ENCODE peak calls at places on chromosomes 4 and X, in ten cellular contexts. Y is GM23248; X is NCI-H345; I is nucleus accumbens; P is tibial nerve; S is NCI-H2081; D is midbrain; K is psoas muscle; A is CD8-positive, alpha-beta memory T cell; B is stromal cell of bone marrow. H is an unnamed sample.
A peak's percentile ranks its signal among the peaks of the same experiment; 100 is the strongest.

GRCh38 chr4:93515208-93515607 is 313.3 kb upstream of the ATOH1 start:
- DNase-seq in Y (no peak), X (no peak), I (no peak), P (no peak), S (no peak), D (no peak), K (no peak), A (no peak), B (no peak), H (no peak)

GRCh38 chr4:1593038-1593417 is 91.1 kb downstream of the FAM53A start:
- DNase-seq in Y (no peak), X (no peak), I (no peak), P (no peak), S (no peak), D (no peak), K (peak; percentile 39), A (no peak), B (no peak), H (no peak)

GRCh38 chrX:105823092-105823454 is 734 bp downstream of the NRK start:
- DNase-seq in Y (no peak), X (no peak), I (no peak), P (no peak), S (no peak), D (no peak), K (no peak), A (no peak), B (no peak), H (no peak)

GRCh38 chr4:139419388-139419914 is 34.5 kb upstream of the RAB33B start:
- DNase-seq in Y (peak; percentile 72), X (no peak), I (no peak), P (peak; percentile 74), S (peak; percentile 0), D (peak; percentile 19), K (no peak), A (no peak), B (no peak), H (peak; percentile 9)

GRCh38 chrX:10199212-10199611 is 42.4 kb downstream of the CLCN4 start:
- DNase-seq in Y (peak; percentile 19), X (no peak), I (no peak), P (peak; percentile 45), S (no peak), D (no peak), K (peak; percentile 65), A (no peak), B (no peak), H (no peak)

GRCh38 chr4:55654131-55654530 is 18.0 kb upstream of the NMU start:
- DNase-seq in Y (no peak), X (no peak), I (no peak), P (no peak), S (no peak), D (no peak), K (no peak), A (no peak), B (no peak), H (no peak)

GRCh38 chr4:177404342-177404741 is 37.9 kb downstream of the AGA start:
- DNase-seq in Y (no peak), X (no peak), I (no peak), P (no peak), S (no peak), D (no peak), K (no peak), A (no peak), B (no peak), H (no peak)

GRCh38 chrX:39896951-39897740 is 200.6 kb downstream of the BCOR start:
- DNase-seq in Y (peak; percentile 81), X (peak; percentile 28), I (no peak), P (no peak), S (no peak), D (no peak), K (peak; percentile 64), A (no peak), B (peak; percentile 20), H (no peak)